ENCODE peak calls at places on chromosomes 13 and 19, in four cellular contexts. T is stromal cell of bone marrow; C is anterior cingulate cortex; Z is stimulated activated CD8-positive, alpha-beta memory T cell treated with anti-CD3 and anti-CD28 coated beads, Interleukin-2, amount 100 ng/mL, for 1 hour. Q is an unnamed sample.

GRCh38 chr19:19064811-19065745 is 1.3 kb downstream of the SLC25A42 start:
- DNase-seq in T (no peak), C (no peak), Z (no peak), Q (no peak)

GRCh38 chr13:32048816-32049215 is 17.2 kb downstream of the FRY start:
- DNase-seq in T (no peak), C (no peak), Z (no peak), Q (no peak)

GRCh38 chr19:38317104-38317612 is 1.4 kb upstream of the YIF1B start:
- DNase-seq in T (no peak), C (no peak), Z (no peak), Q (no peak)

GRCh38 chr13:35720690-35721554 is 244.4 kb upstream of the MAB21L1 start:
- DNase-seq in T (no peak), C (peak; percentile 42), Z (no peak), Q (peak; percentile 86)

GRCh38 chr13:29706923-29707322 is 111.4 kb upstream of the SLC7A1 start:
- DNase-seq in T (no peak), C (no peak), Z (no peak), Q (no peak)

GRCh38 chr13:29676535-29676934 is 81.0 kb upstream of the SLC7A1 start:
- DNase-seq in T (no peak), C (no peak), Z (no peak), Q (no peak)

GRCh38 chr19:8697671-8698432 is 743 bp downstream of the ACTL9 start:
- DNase-seq in T (no peak), C (no peak), Z (no peak), Q (no peak)

GRCh38 chr13:32427852-32428580 is at the start of gene N4BP2L1:
- DNase-seq in T (peak; percentile 43), C (peak; percentile 60), Z (peak; percentile 69), Q (peak; percentile 86)

GRCh38 chr19:2494447-2495129 is 18.7 kb downstream of the GADD45B start:
- DNase-seq in T (no peak), C (peak; percentile 26), Z (peak; percentile 52), Q (peak; percentile 68)

GRCh38 chr19:42076375-42076944 is 494 bp downstream of the ZNF574 start:
- DNase-seq in T (no peak), C (no peak), Z (no peak), Q (no peak)

GRCh38 chr13:107370036-107370785 is 802.3 kb upstream of the ARGLU1 start:
- DNase-seq in T (peak; percentile 70), C (no peak), Z (no peak), Q (no peak)

GRCh38 chr19:52734340-52734892 is 428 bp downstream of the ZNF611 start:
- DNase-seq in T (peak; percentile 2), C (no peak), Z (no peak), Q (peak; percentile 3)

GRCh38 chr13:97490702-97491307 is 56.8 kb downstream of the RAP2A start:
- DNase-seq in T (no peak), C (no peak), Z (no peak), Q (no peak)

GRCh38 chr19:40528533-40529092 is 48.1 kb upstream of the SHKBP1 start:
- DNase-seq in T (no peak), C (no peak), Z (no peak), Q (no peak)

GRCh38 chr19:2046046-2046907 is 4.8 kb downstream of the MKNK2 start:
- DNase-seq in T (no peak), C (no peak), Z (no peak), Q (no peak)

GRCh38 chr19:40337594-40337993 is 10.6 kb downstream of the C19orf47 start:
- DNase-seq in T (no peak), C (no peak), Z (no peak), Q (no peak)

Q was measured in head of caudate nucleus.